ENCODE peak calls at places on chromosomes 3 and 15, in eight cellular contexts. One of them, this sample, is unnamed. For H3K4me1, the result is how much of the 10 kb centered on the place peaks cover.

GRCh38 chr3:13148561-13149330 is 75.5 kb upstream of the IQSEC1 start:
- DNase-seq in heart left ventricle: no peak
- DNase-seq in Panc1: no peak
- DNase-seq in MM.1S: no peak
- DNase-seq in left ventricle myocardium inferior: no peak
- DNase-seq in pancreas: no peak
- DNase-seq in IMR-90: no peak
- DNase-seq in Peyer's patch: no peak
- DNase-seq in this sample: no peak

GRCh38 chr15:69384626-69385025 is 29.5 kb upstream of the KIF23 start:
- DNase-seq in Panc1: no peak
- DNase-seq in MM.1S: no peak
- DNase-seq in IMR-90: no peak
- DNase-seq in pancreas: no peak
- DNase-seq in left ventricle myocardium inferior: no peak
- DNase-seq in heart left ventricle: no peak
- DNase-seq in Peyer's patch: no peak
- DNase-seq in this sample: peak

GRCh38 chr3:112364291-112364690 is 31.3 kb downstream of the CD200 start:
- DNase-seq in pancreas: no peak
- DNase-seq in heart left ventricle: no peak
- DNase-seq in IMR-90: no peak
- DNase-seq in Panc1: no peak
- DNase-seq in left ventricle myocardium inferior: no peak
- DNase-seq in MM.1S: peak
- DNase-seq in Peyer's patch: no peak
- DNase-seq in this sample: no peak

GRCh38 chr15:55774113-55774970 is 31.4 kb upstream of the PRTG start:
- DNase-seq in Panc1: no peak
- DNase-seq in MM.1S: peak
- DNase-seq in Peyer's patch: peak
- DNase-seq in pancreas: no peak
- DNase-seq in left ventricle myocardium inferior: peak
- DNase-seq in IMR-90: peak
- DNase-seq in heart left ventricle: no peak
- DNase-seq in this sample: no peak

GRCh38 chr15:93913871-93914270 is 317.5 kb upstream of the MCTP2 start:
- DNase-seq in heart left ventricle: no peak
- DNase-seq in IMR-90: no peak
- DNase-seq in left ventricle myocardium inferior: no peak
- DNase-seq in Peyer's patch: no peak
- DNase-seq in MM.1S: no peak
- DNase-seq in pancreas: no peak
- DNase-seq in Panc1: no peak
- DNase-seq in this sample: no peak

GRCh38 chr3:184783309-184783708 is 28.7 kb upstream of the VPS8 start:
- DNase-seq in IMR-90: peak
- DNase-seq in left ventricle myocardium inferior: no peak
- DNase-seq in Panc1: no peak
- DNase-seq in Peyer's patch: no peak
- DNase-seq in MM.1S: no peak
- DNase-seq in pancreas: no peak
- DNase-seq in heart left ventricle: no peak
- DNase-seq in this sample: no peak

GRCh38 chr3:186277268-186277909 is 84.6 kb downstream of the DGKG start:
- DNase-seq in pancreas: no peak
- DNase-seq in Peyer's patch: no peak
- DNase-seq in IMR-90: peak
- DNase-seq in left ventricle myocardium inferior: no peak
- DNase-seq in Panc1: no peak
- DNase-seq in MM.1S: no peak
- DNase-seq in heart left ventricle: no peak
- DNase-seq in this sample: no peak

GRCh38 chr15:50059203-50059772 is 59.7 kb downstream of the ATP8B4 start:
- DNase-seq in Peyer's patch: no peak
- DNase-seq in pancreas: no peak
- DNase-seq in heart left ventricle: no peak
- DNase-seq in left ventricle myocardium inferior: no peak
- DNase-seq in Panc1: no peak
- DNase-seq in MM.1S: no peak
- DNase-seq in IMR-90: no peak
- DNase-seq in this sample: no peak

GRCh38 chr15:98562361-98562791 is 86.0 kb upstream of the IGF1R start:
- DNase-seq in Panc1: no peak
- DNase-seq in heart left ventricle: no peak
- DNase-seq in IMR-90: no peak
- DNase-seq in MM.1S: no peak
- DNase-seq in pancreas: no peak
- DNase-seq in left ventricle myocardium inferior: no peak
- DNase-seq in Peyer's patch: no peak
- DNase-seq in this sample: peak

DNA sequence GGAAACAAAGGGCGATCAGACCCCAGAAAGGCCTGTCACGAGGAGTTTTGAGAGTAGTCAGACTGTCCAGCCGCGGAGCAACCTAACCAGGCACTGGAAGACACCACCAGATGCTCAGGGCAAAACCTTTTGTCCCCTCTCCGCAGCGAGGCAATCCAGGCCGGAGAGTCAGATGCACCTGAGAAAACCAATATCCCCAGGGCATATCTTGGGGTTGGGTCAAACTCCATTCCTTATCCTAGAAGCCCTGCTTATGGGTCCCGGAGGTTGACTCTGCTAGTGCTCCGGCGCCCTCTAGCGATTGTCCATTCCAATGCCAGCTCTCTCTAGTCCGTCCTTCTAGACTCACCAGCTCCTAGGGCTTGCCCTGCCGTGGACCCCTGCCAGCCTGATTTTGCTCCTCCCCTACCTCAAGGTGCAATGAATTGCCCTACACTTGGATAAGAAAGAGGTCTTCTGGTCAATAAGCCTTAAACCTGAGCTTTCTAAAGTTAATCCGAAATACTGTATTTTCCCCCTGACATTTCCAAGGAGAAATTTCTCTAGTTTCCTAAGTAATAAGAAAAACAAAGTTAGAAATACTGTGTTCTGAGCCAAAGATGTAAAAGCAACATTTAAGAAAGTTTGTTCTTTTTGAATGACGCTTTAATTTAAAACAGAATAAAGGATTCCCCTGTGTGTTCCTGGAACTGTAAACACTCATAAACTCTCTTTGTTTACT is 5.5 kb downstream of the CPNE4 start:
- DNase-seq in heart left ventricle: peak
- DNase-seq in IMR-90: peak
- DNase-seq in MM.1S: peak
- DNase-seq in Panc1: peak
- DNase-seq in pancreas: peak
- DNase-seq in Peyer's patch: peak
- DNase-seq in left ventricle myocardium inferior: peak
- DNase-seq in this sample: peak
- H3K4me1 ChIP-seq in heart left ventricle: under half
- H3K4me1 ChIP-seq in IMR-90: under half
- H3K4me1 ChIP-seq in MM.1S: under half
- H3K4me1 ChIP-seq in Panc1: under half
- H3K4me1 ChIP-seq in pancreas: under half
- H3K4me1 ChIP-seq in Peyer's patch: under half
- H3K4me1 ChIP-seq in left ventricle myocardium inferior: under half
- H3K4me1 ChIP-seq in this sample: under half

DNA sequence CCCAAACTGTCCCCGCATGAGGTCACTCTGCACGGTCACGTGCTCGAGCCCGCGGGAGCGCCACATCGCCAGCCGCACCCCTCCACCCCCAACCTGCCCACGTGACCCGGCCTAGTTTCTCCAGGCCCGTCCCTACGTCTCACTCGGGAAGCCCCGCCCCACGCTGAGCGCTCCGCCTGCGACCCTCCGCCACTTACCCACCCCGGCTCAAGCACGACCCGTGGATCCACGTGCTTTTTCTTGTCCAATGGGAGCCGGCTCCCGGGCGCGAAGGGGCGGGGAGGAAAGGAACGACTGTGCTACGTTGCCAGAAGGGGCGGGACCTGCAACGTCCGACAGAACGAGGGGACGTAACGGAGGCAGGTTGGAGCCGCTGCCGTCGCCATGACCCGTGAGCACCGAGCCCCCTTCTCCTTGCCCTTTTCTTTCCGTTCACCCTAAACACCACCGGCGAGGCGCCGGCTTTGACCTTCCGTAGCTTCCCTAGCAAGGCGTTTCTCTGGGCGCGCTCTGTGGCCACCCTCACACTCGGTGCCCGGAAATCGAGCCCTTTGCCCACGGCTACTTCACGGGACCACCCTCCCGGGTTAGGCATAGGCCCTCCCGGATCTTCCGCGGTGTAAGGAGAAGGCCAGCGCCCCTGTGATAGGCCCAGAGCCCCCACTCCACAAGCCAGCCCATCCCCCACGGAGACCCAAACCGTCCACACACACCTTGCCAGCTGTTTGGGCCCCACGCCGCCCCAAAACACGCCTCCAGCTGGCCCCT is at the start of gene SERF2:
- DNase-seq in Panc1: peak
- DNase-seq in IMR-90: peak
- DNase-seq in heart left ventricle: peak
- DNase-seq in Peyer's patch: peak
- DNase-seq in left ventricle myocardium inferior: peak
- DNase-seq in MM.1S: peak
- DNase-seq in pancreas: peak
- DNase-seq in this sample: peak
- TF ChIP-seq CTCF in Panc1: no peak
- TF ChIP-seq CTCF in IMR-90: no peak
- TF ChIP-seq CTCF in heart left ventricle: no peak
- TF ChIP-seq CTCF in Peyer's patch: no peak
- TF ChIP-seq CTCF in left ventricle myocardium inferior: no peak
- TF ChIP-seq CTCF in MM.1S: no peak
- TF ChIP-seq CTCF in pancreas: no peak
- TF ChIP-seq CTCF in this sample: no peak

GRCh38 chr15:57048930-57049550 is 130.6 kb downstream of the TCF12 start:
- DNase-seq in IMR-90: peak
- DNase-seq in MM.1S: no peak
- DNase-seq in left ventricle myocardium inferior: no peak
- DNase-seq in pancreas: no peak
- DNase-seq in heart left ventricle: no peak
- DNase-seq in Panc1: no peak
- DNase-seq in Peyer's patch: no peak
- DNase-seq in this sample: no peak

GRCh38 chr15:57057134-57057930 is 138.9 kb downstream of the TCF12 start:
- DNase-seq in Peyer's patch: no peak
- DNase-seq in IMR-90: no peak
- DNase-seq in pancreas: no peak
- DNase-seq in MM.1S: no peak
- DNase-seq in left ventricle myocardium inferior: no peak
- DNase-seq in Panc1: no peak
- DNase-seq in heart left ventricle: no peak
- DNase-seq in this sample: no peak

GRCh38 chr15:57056357-57056756 is 137.9 kb downstream of the TCF12 start:
- DNase-seq in IMR-90: no peak
- DNase-seq in left ventricle myocardium inferior: no peak
- DNase-seq in pancreas: no peak
- DNase-seq in MM.1S: no peak
- DNase-seq in Peyer's patch: no peak
- DNase-seq in heart left ventricle: no peak
- DNase-seq in Panc1: no peak
- DNase-seq in this sample: no peak

GRCh38 chr15:57054351-57054750 is 135.9 kb downstream of the TCF12 start:
- DNase-seq in IMR-90: no peak
- DNase-seq in pancreas: no peak
- DNase-seq in MM.1S: no peak
- DNase-seq in heart left ventricle: no peak
- DNase-seq in Panc1: no peak
- DNase-seq in Peyer's patch: no peak
- DNase-seq in left ventricle myocardium inferior: no peak
- DNase-seq in this sample: no peak

GRCh38 chr15:57053470-57053869 is 135.0 kb downstream of the TCF12 start:
- DNase-seq in IMR-90: no peak
- DNase-seq in Peyer's patch: no peak
- DNase-seq in Panc1: no peak
- DNase-seq in pancreas: no peak
- DNase-seq in heart left ventricle: no peak
- DNase-seq in left ventricle myocardium inferior: no peak
- DNase-seq in MM.1S: no peak
- DNase-seq in this sample: no peak
- H3K4me3 ChIP-seq in IMR-90: no peak
- H3K4me3 ChIP-seq in Peyer's patch: no peak
- H3K4me3 ChIP-seq in Panc1: no peak
- H3K4me3 ChIP-seq in pancreas: no peak
- H3K4me3 ChIP-seq in heart left ventricle: no peak
- H3K4me3 ChIP-seq in left ventricle myocardium inferior: no peak
- H3K4me3 ChIP-seq in MM.1S: no peak
- H3K4me3 ChIP-seq in this sample: no peak

DNA sequence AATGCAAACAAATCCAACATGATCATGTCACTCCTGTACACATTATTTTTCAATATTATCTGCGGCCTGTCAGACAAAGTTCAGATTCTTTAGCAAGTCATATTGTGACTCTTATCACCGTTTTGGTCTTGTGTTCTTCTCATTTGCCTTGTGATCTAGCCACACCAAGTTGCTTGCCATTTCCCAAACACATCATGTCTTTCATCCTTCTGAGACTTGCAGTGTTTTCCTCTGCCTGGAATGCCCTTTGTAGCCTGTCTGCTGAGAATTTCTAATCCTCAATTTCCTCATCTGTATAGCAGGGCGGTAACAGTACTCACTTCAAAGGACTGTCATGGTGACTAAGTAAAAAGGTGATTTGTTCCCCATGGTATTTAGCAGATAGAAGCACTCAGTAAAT is 135.0 kb downstream of the GREM1 start:
- DNase-seq in Peyer's patch: no peak
- DNase-seq in MM.1S: no peak
- DNase-seq in IMR-90: no peak
- DNase-seq in left ventricle myocardium inferior: no peak
- DNase-seq in pancreas: no peak
- DNase-seq in Panc1: no peak
- DNase-seq in heart left ventricle: no peak
- DNase-seq in this sample: no peak
- H3K4me1 ChIP-seq in Peyer's patch: under half
- H3K4me1 ChIP-seq in MM.1S: under half
- H3K4me1 ChIP-seq in IMR-90: under half
- H3K4me1 ChIP-seq in left ventricle myocardium inferior: under half
- H3K4me1 ChIP-seq in pancreas: under half
- H3K4me1 ChIP-seq in Panc1: under half
- H3K4me1 ChIP-seq in heart left ventricle: under half
- H3K4me1 ChIP-seq in this sample: half or more

GRCh38 chr15:44495562-44495961 is 41.4 kb upstream of the EIF3J start:
- DNase-seq in left ventricle myocardium inferior: no peak
- DNase-seq in MM.1S: no peak
- DNase-seq in Peyer's patch: no peak
- DNase-seq in Panc1: no peak
- DNase-seq in heart left ventricle: no peak
- DNase-seq in pancreas: no peak
- DNase-seq in IMR-90: no peak
- DNase-seq in this sample: no peak

GRCh38 chr15:44501768-44502366 is 35.1 kb upstream of the EIF3J start:
- DNase-seq in heart left ventricle: no peak
- DNase-seq in IMR-90: peak
- DNase-seq in Peyer's patch: no peak
- DNase-seq in MM.1S: peak
- DNase-seq in Panc1: no peak
- DNase-seq in left ventricle myocardium inferior: no peak
- DNase-seq in pancreas: no peak
- DNase-seq in this sample: no peak

GRCh38 chr15:44500555-44500954 is 36.4 kb upstream of the EIF3J start:
- DNase-seq in Panc1: no peak
- DNase-seq in Peyer's patch: no peak
- DNase-seq in heart left ventricle: no peak
- DNase-seq in left ventricle myocardium inferior: no peak
- DNase-seq in IMR-90: no peak
- DNase-seq in MM.1S: no peak
- DNase-seq in pancreas: no peak
- DNase-seq in this sample: no peak
- TF ChIP-seq CTCF in Panc1: no peak
- TF ChIP-seq CTCF in Peyer's patch: no peak
- TF ChIP-seq CTCF in heart left ventricle: no peak
- TF ChIP-seq CTCF in left ventricle myocardium inferior: no peak
- TF ChIP-seq CTCF in IMR-90: no peak
- TF ChIP-seq CTCF in MM.1S: no peak
- TF ChIP-seq CTCF in pancreas: no peak
- TF ChIP-seq CTCF in this sample: no peak

This sample was measured in RWPE2.